ENCODE peak calls at places on chromosome 16, in five cellular contexts. H, N, T, L and C are unnamed samples.

GRCh38 chr16:2515180-2515803 is 1.5 kb downstream of the ATP6V0C start:
- DNase-seq in H (no peak), T (no peak), N (no peak), L (no peak), C (no peak)

GRCh38 chr16:53960954-53961616 is 257.1 kb downstream of the FTO start:
- DNase-seq in H (no peak), L (no peak), T (no peak), N (no peak), C (no peak)

GRCh38 chr16:65394306-65394705 is 272.4 kb upstream of the CDH11 start:
- DNase-seq in L (no peak), N (no peak), T (no peak), H (no peak), C (no peak)

GRCh38 chr16:31130899-31131298 is 4.6 kb downstream of the PRSS8 start:
- DNase-seq in L (no peak), H (no peak), N (no peak), T (no peak), C (peak; percentile 85)

GRCh38 chr16:61887903-61888302 is 148.3 kb downstream of the CDH8 start:
- DNase-seq in N (no peak), T (no peak), L (no peak), H (no peak), C (no peak)

GRCh38 chr16:85046957-85047866 is 19.6 kb downstream of the KIAA0513 start:
- DNase-seq in L (no peak), T (no peak), H (peak; percentile 30), N (no peak), C (no peak)

GRCh38 chr16:11131706-11132105 is 124.3 kb downstream of the SOCS1 start:
- DNase-seq in H (no peak), L (no peak), T (no peak), N (no peak), C (no peak)

GRCh38 chr16:65195998-65196397 is 74.1 kb upstream of the CDH11 start:
- DNase-seq in N (no peak), T (no peak), H (no peak), L (no peak), C (no peak)

GRCh38 chr16:31130336-31130812 is 5.2 kb downstream of the PRSS8 start:
- DNase-seq in H (no peak), N (no peak), T (no peak), L (no peak), C (no peak)

GRCh38 chr16:1913327-1914083 is 4.7 kb downstream of the HS3ST6 start:
- DNase-seq in T (no peak), L (no peak), N (no peak), H (no peak), C (peak; percentile 62)

GRCh38 chr16:50981951-50982350 is 169.1 kb downstream of the SALL1 start:
- DNase-seq in H (no peak), N (no peak), T (no peak), L (no peak), C (no peak)

GRCh38 chr16:66475232-66475631 is 48.1 kb downstream of the BEAN1 start:
- DNase-seq in T (no peak), H (no peak), L (no peak), N (no peak), C (no peak)

GRCh38 chr16:77805403-77805802 is 17.0 kb downstream of the VAT1L start:
- DNase-seq in L (no peak), N (no peak), T (no peak), H (no peak), C (no peak)

GRCh38 chr16:47230296-47230695 is 86.6 kb upstream of the NETO2 start:
- DNase-seq in L (no peak), H (no peak), N (no peak), T (no peak), C (no peak)

GRCh38 chr16:15946257-15947044 is 3.0 kb upstream of the ABCC1 start:
- DNase-seq in H (no peak), T (no peak), N (no peak), L (no peak), C (peak; percentile 77)

GRCh38 chr16:505479-506245 is 21.9 kb upstream of the CAPN15 start:
- DNase-seq in N (no peak), L (no peak), H (no peak), T (no peak), C (no peak)